ENCODE peak calls at places on chromosomes 4 and X, in ten cellular contexts. One of them, this sample, is unnamed.

GRCh38 chrX:110420771-110421498 is 62.3 kb downstream of the RTL9 start:
- DNase-seq in cardiac muscle cell: no peak
- DNase-seq in IMR-90: peak; percentile 34
- DNase-seq in SJSA1: no peak
- DNase-seq in tibial artery: no peak
- DNase-seq in esophagus muscularis mucosa: no peak
- DNase-seq in CD8-positive, alpha-beta memory T cell: no peak
- DNase-seq in ovary: no peak
- DNase-seq in A673: peak; percentile 27
- DNase-seq in fibroblast of lung: peak; percentile 21
- DNase-seq in this sample: no peak

GRCh38 chrX:154967603-154968002 is 54.9 kb downstream of the F8 start:
- DNase-seq in cardiac muscle cell: no peak
- DNase-seq in IMR-90: peak; percentile 5
- DNase-seq in SJSA1: no peak
- DNase-seq in tibial artery: no peak
- DNase-seq in esophagus muscularis mucosa: no peak
- DNase-seq in CD8-positive, alpha-beta memory T cell: no peak
- DNase-seq in ovary: no peak
- DNase-seq in A673: no peak
- DNase-seq in fibroblast of lung: peak; percentile 3
- DNase-seq in this sample: no peak

GRCh38 chr4:7687796-7688195 is 251.9 kb downstream of the AFAP1 start:
- DNase-seq in cardiac muscle cell: no peak
- DNase-seq in IMR-90: no peak
- DNase-seq in SJSA1: no peak
- DNase-seq in tibial artery: no peak
- DNase-seq in esophagus muscularis mucosa: no peak
- DNase-seq in CD8-positive, alpha-beta memory T cell: no peak
- DNase-seq in ovary: no peak
- DNase-seq in A673: no peak
- DNase-seq in fibroblast of lung: no peak
- DNase-seq in this sample: no peak

GRCh38 chr4:85200106-85200505 is 233.6 kb upstream of the WDFY3 start:
- DNase-seq in cardiac muscle cell: no peak
- DNase-seq in IMR-90: no peak
- DNase-seq in SJSA1: no peak
- DNase-seq in tibial artery: no peak
- DNase-seq in esophagus muscularis mucosa: no peak
- DNase-seq in CD8-positive, alpha-beta memory T cell: no peak
- DNase-seq in ovary: no peak
- DNase-seq in A673: no peak
- DNase-seq in fibroblast of lung: peak; percentile 1
- DNase-seq in this sample: no peak

GRCh38 chr4:3407930-3408792 is 33.6 kb upstream of the HGFAC start:
- DNase-seq in cardiac muscle cell: no peak
- DNase-seq in IMR-90: no peak
- DNase-seq in SJSA1: no peak
- DNase-seq in tibial artery: peak; percentile 43
- DNase-seq in esophagus muscularis mucosa: no peak
- DNase-seq in CD8-positive, alpha-beta memory T cell: no peak
- DNase-seq in ovary: peak; percentile 88
- DNase-seq in A673: no peak
- DNase-seq in fibroblast of lung: no peak
- DNase-seq in this sample: peak; percentile 6

GRCh38 chr4:113958766-113959540 is 20.5 kb downstream of the ARSJ start:
- DNase-seq in cardiac muscle cell: no peak
- DNase-seq in IMR-90: peak; percentile 97
- DNase-seq in SJSA1: peak; percentile 95
- DNase-seq in tibial artery: no peak
- DNase-seq in esophagus muscularis mucosa: no peak
- DNase-seq in CD8-positive, alpha-beta memory T cell: no peak
- DNase-seq in ovary: no peak
- DNase-seq in A673: peak; percentile 89
- DNase-seq in fibroblast of lung: peak; percentile 96
- DNase-seq in this sample: no peak

GRCh38 chr4:22237155-22237751 is 278.6 kb downstream of the ADGRA3 start:
- DNase-seq in cardiac muscle cell: peak; percentile 47
- DNase-seq in IMR-90: peak; percentile 13
- DNase-seq in SJSA1: no peak
- DNase-seq in tibial artery: no peak
- DNase-seq in esophagus muscularis mucosa: no peak
- DNase-seq in CD8-positive, alpha-beta memory T cell: no peak
- DNase-seq in ovary: no peak
- DNase-seq in A673: peak; percentile 33
- DNase-seq in fibroblast of lung: no peak
- DNase-seq in this sample: peak; percentile 16

GRCh38 chrX:153955451-153955732 is 10.9 kb upstream of the RENBP start:
- DNase-seq in cardiac muscle cell: no peak
- DNase-seq in IMR-90: no peak
- DNase-seq in SJSA1: no peak
- DNase-seq in tibial artery: no peak
- DNase-seq in esophagus muscularis mucosa: no peak
- DNase-seq in CD8-positive, alpha-beta memory T cell: no peak
- DNase-seq in ovary: no peak
- DNase-seq in A673: no peak
- DNase-seq in fibroblast of lung: no peak
- DNase-seq in this sample: no peak

GRCh38 chr4:154277164-154277563 is 214.4 kb downstream of the DCHS2 start:
- DNase-seq in cardiac muscle cell: no peak
- DNase-seq in IMR-90: no peak
- DNase-seq in SJSA1: peak; percentile 1
- DNase-seq in tibial artery: no peak
- DNase-seq in esophagus muscularis mucosa: no peak
- DNase-seq in CD8-positive, alpha-beta memory T cell: no peak
- DNase-seq in ovary: no peak
- DNase-seq in A673: no peak
- DNase-seq in fibroblast of lung: peak; percentile 36
- DNase-seq in this sample: no peak

GRCh38 chr4:68074397-68074796 is 55.3 kb downstream of the TMPRSS11F start:
- DNase-seq in cardiac muscle cell: no peak
- DNase-seq in IMR-90: no peak
- DNase-seq in SJSA1: no peak
- DNase-seq in tibial artery: no peak
- DNase-seq in esophagus muscularis mucosa: no peak
- DNase-seq in CD8-positive, alpha-beta memory T cell: no peak
- DNase-seq in ovary: no peak
- DNase-seq in A673: no peak
- DNase-seq in fibroblast of lung: no peak
- DNase-seq in this sample: no peak

GRCh38 chr4:139808381-139809206 is 143.0 kb downstream of the MGST2 start:
- DNase-seq in cardiac muscle cell: peak; percentile 72
- DNase-seq in IMR-90: peak; percentile 17
- DNase-seq in SJSA1: no peak
- DNase-seq in tibial artery: no peak
- DNase-seq in esophagus muscularis mucosa: no peak
- DNase-seq in CD8-positive, alpha-beta memory T cell: no peak
- DNase-seq in ovary: no peak
- DNase-seq in A673: peak; percentile 21
- DNase-seq in fibroblast of lung: peak; percentile 41
- DNase-seq in this sample: peak; percentile 39

GRCh38 chrX:130213376-130213775 is 41.6 kb downstream of the RAB33A start:
- DNase-seq in cardiac muscle cell: no peak
- DNase-seq in IMR-90: no peak
- DNase-seq in SJSA1: no peak
- DNase-seq in tibial artery: no peak
- DNase-seq in esophagus muscularis mucosa: no peak
- DNase-seq in CD8-positive, alpha-beta memory T cell: no peak
- DNase-seq in ovary: no peak
- DNase-seq in A673: no peak
- DNase-seq in fibroblast of lung: no peak
- DNase-seq in this sample: no peak

GRCh38 chr4:183924362-183925044 is 19.4 kb downstream of the STOX2 start:
- DNase-seq in cardiac muscle cell: no peak
- DNase-seq in IMR-90: no peak
- DNase-seq in SJSA1: no peak
- DNase-seq in tibial artery: no peak
- DNase-seq in esophagus muscularis mucosa: no peak
- DNase-seq in CD8-positive, alpha-beta memory T cell: no peak
- DNase-seq in ovary: no peak
- DNase-seq in A673: no peak
- DNase-seq in fibroblast of lung: no peak
- DNase-seq in this sample: no peak

GRCh38 chrX:9368262-9368661 is 96.6 kb upstream of the TBL1X start:
- DNase-seq in cardiac muscle cell: no peak
- DNase-seq in IMR-90: no peak
- DNase-seq in SJSA1: no peak
- DNase-seq in tibial artery: no peak
- DNase-seq in esophagus muscularis mucosa: no peak
- DNase-seq in CD8-positive, alpha-beta memory T cell: no peak
- DNase-seq in ovary: no peak
- DNase-seq in A673: no peak
- DNase-seq in fibroblast of lung: no peak
- DNase-seq in this sample: no peak

GRCh38 chrX:13285229-13285628 is 34.6 kb downstream of the ATXN3L start:
- DNase-seq in cardiac muscle cell: no peak
- DNase-seq in IMR-90: no peak
- DNase-seq in SJSA1: no peak
- DNase-seq in tibial artery: no peak
- DNase-seq in esophagus muscularis mucosa: no peak
- DNase-seq in CD8-positive, alpha-beta memory T cell: no peak
- DNase-seq in ovary: no peak
- DNase-seq in A673: no peak
- DNase-seq in fibroblast of lung: no peak
- DNase-seq in this sample: no peak

GRCh38 chr4:174252412-174252811 is 31.1 kb downstream of the FBXO8 start:
- DNase-seq in cardiac muscle cell: no peak
- DNase-seq in IMR-90: no peak
- DNase-seq in SJSA1: no peak
- DNase-seq in tibial artery: no peak
- DNase-seq in esophagus muscularis mucosa: no peak
- DNase-seq in CD8-positive, alpha-beta memory T cell: no peak
- DNase-seq in ovary: no peak
- DNase-seq in A673: no peak
- DNase-seq in fibroblast of lung: no peak
- DNase-seq in this sample: no peak
- H3K4me1 ChIP-seq in cardiac muscle cell: no peaks in the 10 kb centered on the region
- H3K4me1 ChIP-seq in IMR-90: peaks cover 3% of the 10 kb centered on the region
- H3K4me1 ChIP-seq in SJSA1: peaks cover 11% of the 10 kb centered on the region
- H3K4me1 ChIP-seq in tibial artery: peaks cover 18% of the 10 kb centered on the region
- H3K4me1 ChIP-seq in esophagus muscularis mucosa: no peaks in the 10 kb centered on the region
- H3K4me1 ChIP-seq in CD8-positive, alpha-beta memory T cell: no peaks in the 10 kb centered on the region
- H3K4me1 ChIP-seq in ovary: no peaks in the 10 kb centered on the region
- H3K4me1 ChIP-seq in A673: peaks cover 17% of the 10 kb centered on the region
- H3K4me1 ChIP-seq in fibroblast of lung: no peaks in the 10 kb centered on the region
- H3K4me1 ChIP-seq in this sample: peaks cover 5% of the 10 kb centered on the region

DNA sequence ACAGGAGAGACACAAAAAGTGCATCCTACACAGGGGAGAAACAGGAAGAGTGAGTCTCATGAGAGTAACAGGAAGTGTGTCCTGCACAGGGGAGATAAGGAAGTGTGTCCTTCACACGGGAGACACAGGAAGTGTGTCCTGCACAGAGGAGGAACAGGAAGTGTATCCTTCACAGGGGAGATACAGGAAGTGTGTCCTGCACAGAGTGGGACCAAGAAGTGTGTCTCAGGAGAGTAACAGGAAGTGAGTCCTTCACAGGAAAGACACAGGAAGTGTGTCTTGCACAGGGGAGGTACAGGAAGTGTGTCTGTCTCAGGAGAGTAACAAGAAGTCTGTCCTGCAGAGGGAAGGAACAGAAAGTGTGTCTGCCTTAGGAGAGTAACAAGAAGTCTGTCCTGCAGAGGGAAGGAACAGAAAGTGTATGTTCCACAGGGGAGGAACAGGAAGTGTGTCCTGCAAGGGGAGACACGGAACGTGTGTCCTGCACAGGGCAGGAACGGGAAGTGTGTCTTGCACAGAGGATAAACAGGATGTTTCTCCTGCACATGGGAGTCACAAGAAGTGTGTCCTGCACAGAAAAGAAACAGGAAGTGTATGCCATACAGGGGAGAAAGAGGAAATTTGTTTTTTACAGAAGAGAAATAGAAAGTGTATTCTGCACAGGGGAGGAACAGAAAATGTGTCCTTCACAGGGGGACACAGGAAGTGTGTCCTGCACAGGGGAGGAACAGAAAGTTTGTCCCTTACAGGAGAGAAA is 102.0 kb downstream of the ARSF start:
- DNase-seq in cardiac muscle cell: no peak
- DNase-seq in IMR-90: no peak
- DNase-seq in SJSA1: no peak
- DNase-seq in tibial artery: no peak
- DNase-seq in esophagus muscularis mucosa: no peak
- DNase-seq in CD8-positive, alpha-beta memory T cell: no peak
- DNase-seq in ovary: no peak
- DNase-seq in A673: peak; percentile 15
- DNase-seq in fibroblast of lung: no peak
- DNase-seq in this sample: no peak
- H3K4me3 ChIP-seq in cardiac muscle cell: no peak overlapping the region
- H3K4me3 ChIP-seq in IMR-90: no peak overlapping the region
- H3K4me3 ChIP-seq in SJSA1: no peak overlapping the region
- H3K4me3 ChIP-seq in tibial artery: no peak overlapping the region
- H3K4me3 ChIP-seq in esophagus muscularis mucosa: no peak overlapping the region
- H3K4me3 ChIP-seq in CD8-positive, alpha-beta memory T cell: peak overlapping the region; percentile 45
- H3K4me3 ChIP-seq in ovary: no peak overlapping the region
- H3K4me3 ChIP-seq in A673: no peak overlapping the region
- H3K4me3 ChIP-seq in fibroblast of lung: no peak overlapping the region
- H3K4me3 ChIP-seq in this sample: no peak overlapping the region

GRCh38 chr4:2390780-2391490 is 27.5 kb downstream of the ZFYVE28 start:
- DNase-seq in cardiac muscle cell: peak; percentile 7
- DNase-seq in IMR-90: no peak
- DNase-seq in SJSA1: no peak
- DNase-seq in tibial artery: no peak
- DNase-seq in esophagus muscularis mucosa: no peak
- DNase-seq in CD8-positive, alpha-beta memory T cell: no peak
- DNase-seq in ovary: no peak
- DNase-seq in A673: no peak
- DNase-seq in fibroblast of lung: no peak
- DNase-seq in this sample: no peak
- H3K4me1 ChIP-seq in cardiac muscle cell: peaks cover 4% of the 10 kb centered on the region
- H3K4me1 ChIP-seq in IMR-90: peaks cover 4% of the 10 kb centered on the region
- H3K4me1 ChIP-seq in SJSA1: no peaks in the 10 kb centered on the region
- H3K4me1 ChIP-seq in tibial artery: no peaks in the 10 kb centered on the region
- H3K4me1 ChIP-seq in esophagus muscularis mucosa: no peaks in the 10 kb centered on the region
- H3K4me1 ChIP-seq in CD8-positive, alpha-beta memory T cell: peaks cover 31% of the 10 kb centered on the region
- H3K4me1 ChIP-seq in ovary: peaks cover 6% of the 10 kb centered on the region
- H3K4me1 ChIP-seq in A673: peaks cover 34% of the 10 kb centered on the region
- H3K4me1 ChIP-seq in fibroblast of lung: no peaks in the 10 kb centered on the region
- H3K4me1 ChIP-seq in this sample: no peaks in the 10 kb centered on the region

GRCh38 chr4:88696620-88697019 is 1.0 kb downstream of the NAP1L5 start:
- DNase-seq in cardiac muscle cell: no peak
- DNase-seq in IMR-90: peak; percentile 23
- DNase-seq in SJSA1: no peak
- DNase-seq in tibial artery: no peak
- DNase-seq in esophagus muscularis mucosa: no peak
- DNase-seq in CD8-positive, alpha-beta memory T cell: no peak
- DNase-seq in ovary: no peak
- DNase-seq in A673: no peak
- DNase-seq in fibroblast of lung: peak; percentile 29
- DNase-seq in this sample: no peak
- H3K4me3 ChIP-seq in cardiac muscle cell: no peak overlapping the region
- H3K4me3 ChIP-seq in IMR-90: peak overlapping the region; percentile 37
- H3K4me3 ChIP-seq in SJSA1: peak overlapping the region; percentile 64
- H3K4me3 ChIP-seq in tibial artery: peak overlapping the region; percentile 69
- H3K4me3 ChIP-seq in esophagus muscularis mucosa: peak overlapping the region; percentile 61
- H3K4me3 ChIP-seq in CD8-positive, alpha-beta memory T cell: peak overlapping the region; percentile 80
- H3K4me3 ChIP-seq in ovary: peak overlapping the region; percentile 58
- H3K4me3 ChIP-seq in A673: no peak overlapping the region
- H3K4me3 ChIP-seq in fibroblast of lung: peak overlapping the region; percentile 55
- H3K4me3 ChIP-seq in this sample: peak overlapping the region; percentile 65

This sample was measured in uterus.